ENCODE peak calls at places on chromosomes 11 and 22, in five cellular contexts. O is A549, H is K562, A is HepG2, K is GM12878. Z is an unnamed sample.

GRCh38 chr11:57474751-57475115 is 14.4 kb downstream of the RTN4RL2 start:
- DNase-seq in H (no peak), K (no peak), O (no peak), A (no peak), Z (peak)

GRCh38 chr11:16812274-16812673 is 73.8 kb downstream of the C11orf58 start:
- DNase-seq in A (peak), H (no peak), O (no peak), K (no peak), Z (no peak)

GRCh38 chr22:42430486-42431125 is 1.6 kb downstream of the NFAM1 start:
- DNase-seq in K (no peak), A (no peak), H (no peak), O (no peak), Z (no peak)

GRCh38 chr11:74018331-74019005 is 9.6 kb upstream of the UCP3 start:
- DNase-seq in H (no peak), O (no peak), A (peak), K (no peak), Z (no peak)

GRCh38 chr11:2951235-2952110 is 22.3 kb upstream of the PHLDA2 start:
- DNase-seq in O (no peak), H (no peak), A (no peak), K (no peak), Z (no peak)

GRCh38 chr11:116311141-116311540 is 461.6 kb downstream of the BUD13 start:
- DNase-seq in O (no peak), A (no peak), H (no peak), K (no peak), Z (no peak)

GRCh38 chr11:17746096-17746495 is 11.5 kb downstream of the KCNC1 start:
- DNase-seq in O (no peak), K (no peak), A (no peak), H (no peak), Z (no peak)

GRCh38 chr11:76785513-76785912 is 2.4 kb downstream of the TSKU start:
- DNase-seq in A (no peak), O (peak), H (no peak), K (no peak), Z (peak)

GRCh38 chr11:63694518-63694917 is 13.2 kb downstream of the RTN3 start:
- DNase-seq in O (no peak), A (no peak), H (no peak), K (no peak), Z (no peak)

GRCh38 chr11:123628936-123629683 is 25.3 kb downstream of the SCN3B start:
- DNase-seq in O (no peak), H (no peak), A (no peak), K (no peak), Z (no peak)

GRCh38 chr22:41405588-41405987 is 23.8 kb downstream of the TEF start:
- DNase-seq in O (no peak), A (no peak), K (no peak), H (no peak), Z (no peak)

GRCh38 chr11:68044145-68044813 is 5.5 kb downstream of the TCIRG1 start:
- DNase-seq in O (no peak), H (no peak), A (no peak), K (no peak), Z (no peak)

GRCh38 chr11:19311306-19312030 is 70.7 kb upstream of the E2F8 start:
- DNase-seq in H (peak), A (peak), K (peak), O (peak), Z (peak)

GRCh38 chr11:78299000-78299712 is 110.4 kb downstream of the USP35 start:
- DNase-seq in A (no peak), K (no peak), O (no peak), H (no peak), Z (no peak)

GRCh38 chr11:3955299-3955665 is 99.8 kb downstream of the STIM1 start:
- DNase-seq in K (no peak), O (no peak), A (no peak), H (no peak), Z (no peak)

GRCh38 chr11:34281256-34281655 is 76.6 kb downstream of the ABTB2 start:
- DNase-seq in O (peak), H (no peak), K (no peak), A (no peak), Z (no peak)

GRCh38 chr11:130379276-130379675 is 49.1 kb downstream of the ADAMTS8 start:
- DNase-seq in O (no peak), K (no peak), A (no peak), H (no peak), Z (no peak)

GRCh38 chr11:75554258-75555022 is 7.6 kb upstream of the SERPINH1 start:
- DNase-seq in K (no peak), A (peak), O (no peak), H (peak), Z (peak)

GRCh38 chr11:113435190-113435968 is 39.8 kb downstream of the DRD2 start:
- DNase-seq in O (no peak), H (no peak), A (no peak), K (no peak), Z (no peak)

GRCh38 chr11:111778047-111778558 is 11.9 kb upstream of the PPP2R1B start:
- DNase-seq in O (no peak), A (peak), K (no peak), H (no peak), Z (no peak)

GRCh38 chr11:111775024-111775710 is 9.0 kb upstream of the PPP2R1B start:
- DNase-seq in O (no peak), K (no peak), H (no peak), A (no peak), Z (no peak)

GRCh38 chr11:111779118-111779517 is 12.9 kb upstream of the PPP2R1B start:
- DNase-seq in O (no peak), A (no peak), H (no peak), K (no peak), Z (no peak)

GRCh38 chr11:111776398-111777093 is 10.4 kb upstream of the PPP2R1B start:
- DNase-seq in K (peak), O (no peak), H (no peak), A (no peak), Z (no peak)

DNA sequence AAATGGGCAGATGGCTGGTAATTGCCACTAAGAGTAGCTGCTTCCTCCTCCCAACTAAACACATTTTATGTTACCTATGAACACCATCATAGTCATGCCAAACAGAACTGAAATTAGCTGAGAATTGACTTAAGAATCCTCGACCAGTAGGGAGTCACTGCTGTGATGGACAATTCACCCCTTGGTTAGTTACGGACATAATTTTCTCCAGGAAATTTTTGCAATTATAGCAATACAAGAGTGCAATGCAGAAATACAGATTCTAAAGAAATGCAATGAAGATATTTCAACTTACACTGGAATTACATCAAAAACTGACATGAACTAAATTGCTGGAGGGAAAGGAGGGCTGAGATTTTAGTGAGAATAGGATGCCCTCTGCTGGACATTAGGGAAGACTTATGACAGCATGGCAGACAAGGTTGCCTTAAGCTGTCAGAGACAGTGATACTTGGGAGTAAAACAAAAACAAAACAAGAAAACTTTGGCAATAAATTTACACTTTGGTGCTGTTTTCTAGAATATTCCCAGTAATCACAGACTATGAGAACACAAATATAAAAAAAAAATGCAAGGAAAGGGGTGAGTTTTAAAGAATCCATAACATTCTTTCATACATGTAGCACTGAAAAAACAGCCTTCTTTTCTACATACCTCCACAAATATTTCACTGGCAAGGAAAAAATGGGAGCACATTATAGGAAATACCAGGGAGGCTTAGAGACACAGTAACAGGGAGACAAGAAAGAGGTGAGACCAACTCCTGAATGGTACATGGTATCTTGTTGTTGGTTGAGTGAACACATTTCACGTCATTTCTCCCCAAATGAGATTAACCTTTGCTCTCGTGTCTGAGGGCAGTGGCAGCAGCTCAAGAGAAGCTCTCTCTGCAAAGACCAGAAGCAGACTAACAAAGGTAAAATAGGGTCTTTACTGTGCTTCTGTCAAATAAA is 11.2 kb upstream of the PPP2R1B start:
- DNase-seq in O (peak), H (peak), A (peak), K (peak), Z (peak)
- TF ChIP-seq REST in O (no peak), H (no peak), A (no peak), K (no peak), Z (no peak)

GRCh38 chr22:36194971-36195370 is 6.6 kb downstream of the APOL4 start:
- DNase-seq in H (no peak), O (peak), A (peak), K (no peak), Z (peak)
- TF ChIP-seq CTCF in H (peak), O (peak), A (peak), K (peak), Z (peak)

GRCh38 chr11:72012897-72013721 is 14.4 kb downstream of the IL18BP start:
- DNase-seq in O (peak), K (no peak), A (no peak), H (no peak), Z (no peak)
- TF ChIP-seq JUNB in O (no peak), K (no peak), A (no peak), H (no peak), Z (no peak)

GRCh38 chr22:29044657-29045176 is 16.9 kb downstream of the C22orf31 start:
- DNase-seq in K (no peak), O (no peak), H (no peak), A (peak), Z (no peak)

GRCh38 chr22:29040385-29041275 is 21.0 kb downstream of the C22orf31 start:
- DNase-seq in O (peak), A (peak), H (peak), K (peak), Z (peak)

GRCh38 chr22:29041408-29041807 is 20.2 kb downstream of the C22orf31 start:
- DNase-seq in H (no peak), O (no peak), K (no peak), A (no peak), Z (no peak)

GRCh38 chr22:29039148-29039547 is 22.5 kb downstream of the C22orf31 start:
- DNase-seq in A (no peak), H (no peak), O (no peak), K (no peak), Z (no peak)

DNA sequence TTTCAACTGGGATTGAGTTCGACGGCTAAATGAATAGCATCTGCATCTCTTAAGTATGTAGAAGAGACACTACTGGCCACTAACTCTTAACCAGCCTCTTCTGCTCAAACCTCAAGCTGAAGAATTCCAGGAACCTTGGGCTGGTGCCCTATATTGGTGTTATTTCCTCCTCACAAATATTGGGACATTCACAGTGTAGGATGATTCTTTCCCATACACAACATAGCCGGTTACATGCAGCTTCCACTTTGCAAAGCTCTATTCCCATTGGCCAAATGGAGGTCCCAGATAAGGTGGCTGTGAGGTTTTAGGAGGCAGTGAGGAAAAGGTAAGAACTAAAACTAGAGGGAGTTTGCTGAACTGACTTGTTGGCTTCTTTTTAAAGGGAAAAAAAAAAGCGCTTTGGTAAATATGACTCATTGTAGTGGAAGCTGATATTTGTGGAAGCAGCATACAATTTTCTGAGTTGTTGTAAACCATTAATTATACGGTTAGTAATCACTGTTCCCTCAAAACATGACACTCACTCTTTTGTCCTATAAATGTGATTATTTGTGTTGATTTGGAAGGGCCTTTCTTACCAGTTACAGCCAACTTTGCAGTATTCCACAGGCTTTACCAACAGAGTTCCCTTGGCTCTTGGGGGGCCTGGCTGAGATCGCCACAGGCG is 17.6 kb downstream of the C22orf31 start:
- DNase-seq in O (no peak), H (no peak), K (no peak), A (no peak), Z (no peak)
- TF ChIP-seq REST in O (no peak), H (no peak), K (no peak), A (no peak), Z (no peak)

Z was measured in GM23338.